ENCODE peak calls at places on chromosomes 5 and 9, in six cellular contexts. X, U, I, E, B and H are unnamed samples. For H3K36me3, the result is how much of the 10 kb centered on the place peaks cover.

GRCh38 chr9:122463828-122464632 is 13.7 kb downstream of the OR1J1 start:
- DNase-seq in X (no peak), U (no peak), I (peak), E (peak), B (peak), H (no peak)

GRCh38 chr5:173265433-173265832 is 30.4 kb upstream of the NKX2-5 start:
- DNase-seq in X (no peak), U (no peak), I (no peak), E (no peak), B (no peak), H (no peak)

GRCh38 chr9:76560481-76560891 is 101.5 kb downstream of the GCNT1 start:
- DNase-seq in X (no peak), U (no peak), I (peak), E (no peak), B (no peak), H (no peak)

GRCh38 chr9:133494636-133495326 is 15.9 kb upstream of the SLC2A6 start:
- DNase-seq in X (no peak), U (no peak), I (no peak), E (no peak), B (no peak), H (peak)

GRCh38 chr5:108168915-108169314 is 213.0 kb downstream of the FBXL17 start:
- DNase-seq in X (no peak), U (no peak), I (peak), E (no peak), B (no peak), H (no peak)

GRCh38 chr9:72333758-72334157 is 31.2 kb downstream of the ZFAND5 start:
- DNase-seq in X (no peak), U (no peak), I (no peak), E (no peak), B (no peak), H (no peak)

GRCh38 chr5:172637122-172637580 is 3.9 kb upstream of the NEURL1B start:
- DNase-seq in X (no peak), U (no peak), I (peak), E (no peak), B (no peak), H (no peak)

GRCh38 chr9:99485461-99485860 is 263.4 kb downstream of the SEC61B start:
- DNase-seq in X (no peak), U (no peak), I (no peak), E (no peak), B (no peak), H (no peak)

GRCh38 chr9:129885018-129885669 is 49.9 kb downstream of the USP20 start:
- DNase-seq in X (peak), U (no peak), I (no peak), E (peak), B (peak), H (peak)

GRCh38 chr5:136375920-136376319 is 10.6 kb upstream of the TRPC7 start:
- DNase-seq in X (no peak), U (no peak), I (no peak), E (peak), B (no peak), H (no peak)

GRCh38 chr9:97109194-97109811 is 70.4 kb upstream of the CTSV start:
- DNase-seq in X (no peak), U (no peak), I (peak), E (peak), B (peak), H (no peak)

GRCh38 chr5:170632266-170632984 is 128.6 kb downstream of the KCNIP1 start:
- DNase-seq in X (no peak), U (no peak), I (no peak), E (no peak), B (no peak), H (no peak)

GRCh38 chr5:150410524-150411244 is 2.0 kb downstream of the CD74 start:
- DNase-seq in X (peak), U (peak), I (peak), E (peak), B (peak), H (no peak)

GRCh38 chr5:150411245-150411979 is 1.3 kb downstream of the CD74 start:
- DNase-seq in X (peak), U (peak), I (no peak), E (no peak), B (no peak), H (peak)

GRCh38 chr5:150413176-150413901 is 629 bp upstream of the CD74 start:
- DNase-seq in X (no peak), U (no peak), I (no peak), E (no peak), B (no peak), H (no peak)

GRCh38 chr5:150409638-150410523 is 2.8 kb downstream of the CD74 start:
- DNase-seq in X (peak), U (peak), I (peak), E (peak), B (peak), H (peak)

GRCh38 chr5:150412319-150413175 is at the start of gene CD74:
- DNase-seq in X (peak), U (peak), I (peak), E (peak), B (peak), H (peak)
- H3K4me3 ChIP-seq in X (peak), U (peak), I (peak), E (no peak), B (peak), H (peak)

DNA sequence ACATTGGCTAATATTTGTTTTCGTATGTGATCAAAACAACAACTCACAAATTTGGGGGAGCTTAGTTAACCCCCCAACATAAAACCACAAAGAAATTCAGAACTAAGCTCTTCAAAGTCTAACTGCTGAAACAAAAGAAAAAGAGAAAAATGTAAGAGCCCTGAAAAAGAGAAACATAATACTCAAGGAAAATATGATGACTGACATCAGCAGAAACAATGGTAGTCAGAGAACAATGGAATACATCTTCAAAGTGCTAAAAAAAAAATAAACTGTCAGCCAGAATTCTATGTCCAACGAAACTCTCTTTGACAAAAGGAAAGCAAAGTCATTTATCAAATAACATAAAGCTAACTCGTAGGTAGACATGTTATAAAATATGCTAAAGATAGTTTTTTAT is 566.3 kb upstream of the GRAMD2B start:
- DNase-seq in X (no peak), U (no peak), I (no peak), E (no peak), B (no peak), H (no peak)
- H3K36me3 ChIP-seq in X (under half), U (under half), I (under half), E (under half), B (under half), H (under half)

GRCh38 chr5:50328193-50328729 is 112.8 kb downstream of the EMB start:
- DNase-seq in X (no peak), U (no peak), I (no peak), E (no peak), B (no peak), H (no peak)
- TF ChIP-seq CTCF in X (no peak), U (no peak), I (no peak), E (no peak), B (no peak), H (no peak)

GRCh38 chr5:96880402-96881164 is 4.3 kb downstream of the ERAP2 start:
- DNase-seq in X (no peak), U (no peak), I (peak), E (peak), B (no peak), H (no peak)
- H3K4me3 ChIP-seq in X (no peak), U (no peak), I (no peak), E (no peak), B (peak), H (peak)

GRCh38 chr5:90368454-90369246 is 40.9 kb downstream of the CETN3 start:
- DNase-seq in X (no peak), U (no peak), I (no peak), E (no peak), B (peak), H (no peak)
- H3K36me3 ChIP-seq in X (under half), U (under half), I (under half), E (under half), B (under half), H (under half)

DNA sequence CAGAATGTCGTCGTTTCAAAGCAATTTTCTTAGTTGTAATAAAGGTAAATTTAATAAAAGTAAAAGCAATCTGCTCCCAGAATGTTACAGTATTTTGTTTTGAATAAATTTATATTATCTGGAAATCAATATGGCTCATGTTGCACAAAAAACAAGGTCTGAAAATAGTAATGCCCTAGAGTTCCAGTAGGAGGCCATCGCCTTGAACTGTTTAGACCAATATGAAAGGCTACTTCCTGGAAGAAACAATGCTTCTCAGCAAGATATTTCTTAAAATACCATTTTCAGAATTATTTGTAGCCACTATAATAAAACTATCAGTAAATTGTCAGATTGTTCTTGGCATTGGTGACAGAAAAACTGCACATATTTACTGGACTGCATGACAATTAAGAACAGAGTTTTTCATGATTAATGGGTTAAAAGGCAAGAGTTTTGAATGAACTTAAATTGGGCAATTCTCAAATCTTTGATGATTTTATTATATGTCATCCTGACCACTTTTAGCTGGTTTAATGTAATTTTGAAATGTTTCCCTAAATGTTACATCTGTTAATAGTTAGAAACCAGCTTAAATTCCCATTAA is 153.2 kb downstream of the COMMD10 start:
- DNase-seq in X (no peak), U (no peak), I (no peak), E (peak), B (no peak), H (no peak)
- TF ChIP-seq CTCF in X (no peak), U (no peak), I (no peak), E (peak), B (no peak), H (no peak)

GRCh38 chr9:64773491-64773931 is 511.5 kb downstream of the FOXD4L5 start:
- DNase-seq in X (peak), U (no peak), I (no peak), E (no peak), B (no peak), H (peak)
- H3K4me3 ChIP-seq in X (peak), U (no peak), I (peak), E (no peak), B (no peak), H (peak)

GRCh38 chr5:141618804-141619554 is at the start of gene DIAPH1:
- DNase-seq in X (peak), U (peak), I (peak), E (peak), B (peak), H (peak)

GRCh38 chr5:141628175-141628788 is 8.4 kb downstream of the HDAC3 start:
- DNase-seq in X (no peak), U (no peak), I (no peak), E (no peak), B (no peak), H (no peak)

GRCh38 chr5:141618030-141618803 is 583 bp downstream of the DIAPH1 start:
- DNase-seq in X (no peak), U (peak), I (peak), E (peak), B (no peak), H (peak)

GRCh38 chr5:141623197-141623596 is 4.4 kb upstream of the DIAPH1 start:
- DNase-seq in X (no peak), U (no peak), I (no peak), E (no peak), B (peak), H (no peak)

DNA sequence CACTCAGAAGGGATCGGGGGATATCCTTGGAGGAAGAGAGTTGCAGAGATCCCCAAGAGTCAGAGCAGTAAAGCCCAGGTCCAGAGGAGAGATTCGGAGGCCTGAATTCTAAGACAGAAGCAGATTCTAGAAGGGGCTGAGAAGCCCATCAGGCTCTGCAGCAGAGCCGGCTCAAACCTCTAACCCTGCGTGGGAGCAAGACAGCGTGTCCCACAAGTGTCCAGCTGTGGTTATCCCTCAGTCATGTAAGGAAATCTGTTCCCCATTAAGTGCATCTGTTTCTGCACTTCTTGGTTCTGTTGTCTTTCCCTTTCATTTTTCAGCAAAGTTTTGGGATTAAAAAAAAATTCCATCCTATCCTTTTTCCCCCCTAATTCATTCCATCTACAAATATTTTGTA is 4.8 kb upstream of the DIAPH1 start:
- DNase-seq in X (no peak), U (no peak), I (no peak), E (no peak), B (no peak), H (no peak)
- H3K36me3 ChIP-seq in X (half or more), U (under half), I (under half), E (under half), B (under half), H (half or more)

GRCh38 chr5:156052697-156053455 is 274.1 kb upstream of the SGCD start:
- DNase-seq in X (no peak), U (no peak), I (no peak), E (no peak), B (no peak), H (no peak)

DNA sequence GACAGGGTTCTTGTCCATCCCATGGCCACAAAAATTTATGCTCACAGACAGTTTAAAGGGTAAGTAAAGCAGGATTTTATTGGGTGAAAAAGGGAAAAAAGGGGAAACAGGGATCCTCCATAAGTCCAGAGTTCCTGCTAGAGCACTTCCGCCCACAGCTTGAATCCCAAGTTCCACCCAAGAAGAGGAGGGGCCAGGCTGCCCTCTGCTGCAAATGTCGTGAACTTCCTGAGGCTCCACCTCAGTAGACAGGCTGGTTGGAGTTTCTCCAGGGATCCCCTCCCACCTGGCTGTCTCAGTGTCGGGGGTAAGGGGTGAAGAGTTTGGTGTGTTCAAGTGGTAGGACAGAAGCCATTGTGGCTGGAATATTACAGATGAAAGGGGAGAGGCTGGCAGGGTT is 275.0 kb upstream of the SGCD start:
- DNase-seq in X (no peak), U (no peak), I (no peak), E (no peak), B (no peak), H (no peak)
- TF ChIP-seq CTCF in X (no peak), U (no peak), I (no peak), E (no peak), B (no peak), H (no peak)

GRCh38 chr5:168773231-168773630 is 194.1 kb upstream of the PANK3 start:
- DNase-seq in X (no peak), U (no peak), I (no peak), E (no peak), B (no peak), H (no peak)
- H3K4me3 ChIP-seq in X (no peak), U (no peak), I (no peak), E (no peak), B (no peak), H (no peak)